ENCODE peak calls at places on chromosomes 2 and 18, in eight cellular contexts. K is GM10248; C is mesendoderm; B is activated naive CD4-positive, alpha-beta T cell treated with Interleukin-2 at 50 U/mL for 16 hours; G is fibroblast of gingiva; U is non-pigmented ciliary epithelial cell; T is endothelial cell; Y is T-helper 1 cell. I is an unnamed sample.

GRCh38 chr18:68662779-68663178 is 52.1 kb downstream of the TMX3 start:
- DNase-seq in Y (no peak), T (no peak), G (no peak), C (peak), U (no peak), K (no peak), B (no peak), I (no peak)

GRCh38 chr2:10847008-10847407 is 34.4 kb upstream of the PDIA6 start:
- DNase-seq in B (no peak), C (no peak), T (no peak), Y (no peak), K (no peak), U (no peak), G (no peak), I (no peak)

GRCh38 chr18:9763876-9764605 is 55.9 kb downstream of the RAB31 start:
- DNase-seq in Y (no peak), C (no peak), U (no peak), T (no peak), G (no peak), B (no peak), K (no peak), I (no peak)

GRCh38 chr2:37583867-37584266 is 87.6 kb downstream of the CDC42EP3 start:
- DNase-seq in C (peak), K (no peak), G (no peak), Y (no peak), T (no peak), U (no peak), B (no peak), I (no peak)

GRCh38 chr2:43391159-43391876 is 164.9 kb upstream of the ZFP36L2 start:
- DNase-seq in T (no peak), K (no peak), U (no peak), Y (no peak), G (no peak), C (no peak), B (no peak), I (no peak)

GRCh38 chr2:128636802-128637147 is 318.1 kb upstream of the HS6ST1 start:
- DNase-seq in C (no peak), T (no peak), K (no peak), U (no peak), G (no peak), B (no peak), Y (no peak), I (no peak)

GRCh38 chr2:232927793-232928563 is 57.9 kb downstream of the SNORC start:
- DNase-seq in K (peak), G (no peak), U (no peak), T (peak), Y (no peak), B (no peak), C (no peak), I (no peak)

GRCh38 chr18:46946656-46947282 is 29.4 kb downstream of the KATNAL2 start:
- DNase-seq in Y (no peak), G (peak), B (peak), K (peak), C (peak), T (peak), U (peak), I (peak)

GRCh38 chr18:51162617-51163016 is 34.9 kb downstream of the MEX3C start:
- DNase-seq in B (no peak), T (no peak), Y (no peak), C (no peak), U (no peak), G (no peak), K (no peak), I (no peak)

GRCh38 chr2:204078003-204078698 is 141.6 kb downstream of the ICOS start:
- DNase-seq in G (no peak), U (no peak), K (no peak), C (peak), B (no peak), T (no peak), Y (no peak), I (no peak)